ENCODE peak calls at places on chromosomes 3 and 15, in six cellular contexts. U, P, C, Q, L and O are unnamed samples.

GRCh38 chr15:91553455-91553854 is 300.1 kb upstream of the SLCO3A1 start:
- DNase-seq in C (no peak), L (no peak), P (no peak), Q (no peak), U (no peak), O (no peak)

GRCh38 chr3:10273697-10274305 is 18.9 kb downstream of the GHRL start:
- DNase-seq in U (no peak), Q (no peak), P (no peak), C (no peak), L (peak; percentile 16), O (no peak)

GRCh38 chr3:31981206-31982181 is at the start of the genes OSBPL10 and ZNF860:
- DNase-seq in L (peak; percentile 91), C (peak; percentile 94), P (peak; percentile 86), U (peak; percentile 69), Q (no peak), O (peak; percentile 93)

GRCh38 chr3:72282918-72283317 is 498.0 kb upstream of the PROK2 start:
- DNase-seq in U (no peak), Q (no peak), L (no peak), P (peak; percentile 20), C (no peak), O (no peak)

GRCh38 chr3:44104668-44105321 is 136.9 kb upstream of the TOPAZ1 start:
- DNase-seq in P (peak; percentile 58), Q (no peak), L (peak; percentile 45), C (no peak), U (peak; percentile 84), O (no peak)

GRCh38 chr15:43702701-43703433 is 9.2 kb downstream of the CKMT1A start:
- DNase-seq in L (no peak), P (no peak), C (no peak), Q (no peak), U (no peak), O (no peak)

GRCh38 chr15:91884604-91885003 is 31.1 kb downstream of the SLCO3A1 start:
- DNase-seq in U (no peak), Q (no peak), C (no peak), P (no peak), L (peak; percentile 32), O (no peak)

GRCh38 chr15:45919806-45920205 is 285.0 kb downstream of the SQOR start:
- DNase-seq in L (no peak), Q (no peak), C (no peak), P (no peak), U (peak; percentile 9), O (no peak)

GRCh38 chr15:93146196-93146595 is 57.2 kb upstream of the RGMA start:
- DNase-seq in C (no peak), P (no peak), U (no peak), L (no peak), Q (no peak), O (no peak)

GRCh38 chr3:120931593-120931992 is 23.6 kb downstream of the STXBP5L start:
- DNase-seq in P (no peak), Q (no peak), U (no peak), C (no peak), L (no peak), O (no peak)

GRCh38 chr15:27865323-27865922 is 233.7 kb downstream of the OCA2 start:
- DNase-seq in P (peak; percentile 59), U (no peak), L (no peak), C (no peak), Q (no peak), O (no peak)

GRCh38 chr15:25766421-25766820 is 96.7 kb downstream of the ATP10A start:
- DNase-seq in Q (no peak), P (no peak), C (no peak), U (no peak), L (no peak), O (no peak)

GRCh38 chr15:74955017-74955416 is 1.6 kb downstream of the RPP25 start:
- DNase-seq in L (no peak), P (peak; percentile 4), Q (no peak), U (no peak), C (no peak), O (no peak)

GRCh38 chr15:100895721-100896120 is 16.1 kb downstream of the ALDH1A3 start:
- DNase-seq in C (no peak), P (no peak), L (no peak), Q (no peak), U (no peak), O (no peak)

GRCh38 chr15:29124581-29125381 is 144.8 kb downstream of the NSMCE3 start:
- DNase-seq in U (no peak), L (no peak), C (peak; percentile 42), Q (no peak), P (no peak), O (peak; percentile 26)

GRCh38 chr15:41523097-41523496 is 9.5 kb upstream of the LTK start:
- DNase-seq in U (no peak), Q (no peak), P (no peak), C (no peak), L (no peak), O (no peak)

GRCh38 chr15:79863886-79864285 is 32.9 kb downstream of the MTHFS start:
- DNase-seq in C (no peak), U (peak; percentile 5), P (no peak), Q (no peak), L (peak; percentile 18), O (no peak)

GRCh38 chr15:51623386-51623938 is 891 bp upstream of the DMXL2 start:
- DNase-seq in P (peak; percentile 90), C (no peak), Q (no peak), L (no peak), U (no peak), O (no peak)

GRCh38 chr3:155230382-155230781 is 63.1 kb downstream of the STRIT1 start:
- DNase-seq in P (no peak), Q (no peak), U (no peak), L (peak; percentile 78), C (no peak), O (no peak)

GRCh38 chr3:53258600-53259426 is 3.0 kb upstream of the TKT start:
- DNase-seq in L (no peak), U (no peak), P (no peak), C (no peak), Q (no peak), O (no peak)

GRCh38 chr15:71362987-71363968 is 248.0 kb downstream of the THSD4 start:
- DNase-seq in U (no peak), L (no peak), C (no peak), Q (no peak), P (no peak), O (no peak)

GRCh38 chr3:63364495-63364894 is 86.4 kb downstream of the SYNPR start:
- DNase-seq in P (peak; percentile 7), L (peak; percentile 73), U (no peak), Q (no peak), C (no peak), O (no peak)

GRCh38 chr3:138727371-138727770 is 107.4 kb downstream of the PIK3CB start:
- DNase-seq in Q (no peak), U (no peak), P (no peak), C (no peak), L (peak; percentile 2), O (no peak)

GRCh38 chr3:63043631-63044030 is 168.4 kb upstream of the CADPS start:
- DNase-seq in U (no peak), C (no peak), P (peak; percentile 21), Q (no peak), L (no peak), O (no peak)

GRCh38 chr3:124783696-124784095 is 53.4 kb downstream of the UMPS start:
- DNase-seq in P (no peak), U (no peak), L (no peak), C (no peak), Q (no peak), O (no peak)

GRCh38 chr3:73143821-73144237 is 82.4 kb downstream of the EBLN2 start:
- DNase-seq in C (no peak), Q (no peak), P (no peak), L (peak; percentile 12), U (no peak), O (no peak)

GRCh38 chr3:32794487-32795308 is 23.1 kb upstream of the TRIM71 start:
- DNase-seq in P (no peak), L (no peak), C (no peak), Q (no peak), U (no peak), O (peak; percentile 21)

GRCh38 chr15:39127151-39127815 is 453.6 kb upstream of the THBS1 start:
- DNase-seq in U (no peak), C (no peak), P (no peak), Q (no peak), L (peak; percentile 90), O (no peak)

GRCh38 chr3:43894176-43895049 is 203.7 kb downstream of the ABHD5 start:
- DNase-seq in Q (no peak), C (peak; percentile 67), L (peak; percentile 69), P (peak; percentile 5), U (peak; percentile 64), O (peak; percentile 75)

GRCh38 chr15:85485956-85486567 is 105.7 kb downstream of the AKAP13 start:
- DNase-seq in P (peak; percentile 75), C (no peak), L (peak; percentile 82), U (no peak), Q (peak; percentile 35), O (no peak)

GRCh38 chr3:162112719-162113118 is 616.1 kb downstream of the OTOL1 start:
- DNase-seq in Q (no peak), P (no peak), C (no peak), U (no peak), L (no peak), O (no peak)

GRCh38 chr15:25727116-25727515 is 136.0 kb downstream of the ATP10A start:
- DNase-seq in C (no peak), L (no peak), P (no peak), Q (no peak), U (no peak), O (no peak)

GRCh38 chr3:134323966-134324962 is 50.0 kb downstream of the AMOTL2 start:
- DNase-seq in L (peak; percentile 21), P (no peak), C (no peak), U (no peak), Q (no peak), O (no peak)

GRCh38 chr15:98580577-98580976 is 67.8 kb upstream of the IGF1R start:
- DNase-seq in U (no peak), P (no peak), Q (no peak), C (no peak), L (peak; percentile 4), O (no peak)

GRCh38 chr3:184908859-184909258 is 96.9 kb downstream of the VPS8 start:
- DNase-seq in P (no peak), L (no peak), Q (no peak), U (no peak), C (no peak), O (no peak)

GRCh38 chr15:39030291-39031070 is 465.9 kb upstream of the RASGRP1 start:
- DNase-seq in P (no peak), U (no peak), L (no peak), C (no peak), Q (no peak), O (no peak)